ENCODE peak calls at places on chromosomes 12 and 14, in six cellular contexts. One of them, this sample, is unnamed.

GRCh38 chr12:91986084-91986483 is 159.6 kb downstream of the BTG1 start:
- DNase-seq in EH: peak
- DNase-seq in lung microvascular endothelial cell: peak
- DNase-seq in OCI-LY7: no peak
- DNase-seq in hepatic stellate cell: no peak
- DNase-seq in hippocampal formation: no peak
- DNase-seq in this sample: peak

GRCh38 chr14:74754899-74755298 is 8.2 kb upstream of the YLPM1 start:
- DNase-seq in hippocampal formation: no peak
- DNase-seq in EH: no peak
- DNase-seq in hepatic stellate cell: no peak
- DNase-seq in OCI-LY7: no peak
- DNase-seq in lung microvascular endothelial cell: no peak
- DNase-seq in this sample: no peak

GRCh38 chr12:78562358-78563205 is 302.0 kb upstream of the SYT1 start:
- DNase-seq in OCI-LY7: peak
- DNase-seq in hippocampal formation: no peak
- DNase-seq in lung microvascular endothelial cell: peak
- DNase-seq in EH: peak
- DNase-seq in hepatic stellate cell: no peak
- DNase-seq in this sample: no peak

GRCh38 chr12:109435428-109436180 is 41.5 kb downstream of the KCTD10 start:
- DNase-seq in hippocampal formation: no peak
- DNase-seq in OCI-LY7: no peak
- DNase-seq in hepatic stellate cell: no peak
- DNase-seq in EH: no peak
- DNase-seq in lung microvascular endothelial cell: no peak
- DNase-seq in this sample: no peak

GRCh38 chr14:73173092-73173735 is 36.9 kb downstream of the PSEN1 start:
- DNase-seq in OCI-LY7: peak
- DNase-seq in lung microvascular endothelial cell: peak
- DNase-seq in EH: peak
- DNase-seq in hippocampal formation: no peak
- DNase-seq in hepatic stellate cell: peak
- DNase-seq in this sample: peak

GRCh38 chr14:77804592-77804991 is 4.7 kb downstream of the ADCK1 start:
- DNase-seq in lung microvascular endothelial cell: peak
- DNase-seq in EH: no peak
- DNase-seq in OCI-LY7: peak
- DNase-seq in hippocampal formation: no peak
- DNase-seq in hepatic stellate cell: no peak
- DNase-seq in this sample: no peak

GRCh38 chr14:23352506-23353432 is at the start of gene SLC22A17:
- DNase-seq in OCI-LY7: no peak
- DNase-seq in hippocampal formation: peak
- DNase-seq in lung microvascular endothelial cell: peak
- DNase-seq in EH: peak
- DNase-seq in hepatic stellate cell: peak
- DNase-seq in this sample: peak

GRCh38 chr12:104374071-104374470 is 70.5 kb downstream of the EID3 start:
- DNase-seq in OCI-LY7: no peak
- DNase-seq in hippocampal formation: no peak
- DNase-seq in hepatic stellate cell: no peak
- DNase-seq in EH: no peak
- DNase-seq in lung microvascular endothelial cell: no peak
- DNase-seq in this sample: no peak

GRCh38 chr12:32031109-32031508 is 71.9 kb downstream of the RESF1 start:
- DNase-seq in hippocampal formation: no peak
- DNase-seq in hepatic stellate cell: no peak
- DNase-seq in EH: no peak
- DNase-seq in OCI-LY7: peak
- DNase-seq in lung microvascular endothelial cell: peak
- DNase-seq in this sample: no peak

GRCh38 chr12:92764820-92765219 is 62.0 kb downstream of the PLEKHG7 start:
- DNase-seq in OCI-LY7: no peak
- DNase-seq in hippocampal formation: no peak
- DNase-seq in EH: no peak
- DNase-seq in hepatic stellate cell: no peak
- DNase-seq in lung microvascular endothelial cell: peak
- DNase-seq in this sample: no peak

GRCh38 chr12:54991161-54991991 is 6.8 kb upstream of the TESPA1 start:
- DNase-seq in lung microvascular endothelial cell: peak
- DNase-seq in OCI-LY7: peak
- DNase-seq in hippocampal formation: no peak
- DNase-seq in EH: no peak
- DNase-seq in hepatic stellate cell: no peak
- DNase-seq in this sample: no peak

GRCh38 chr12:17030338-17030737 is 424.4 kb upstream of the LMO3 start:
- DNase-seq in hepatic stellate cell: no peak
- DNase-seq in lung microvascular endothelial cell: no peak
- DNase-seq in hippocampal formation: no peak
- DNase-seq in OCI-LY7: no peak
- DNase-seq in EH: no peak
- DNase-seq in this sample: no peak

GRCh38 chr12:115440438-115440837 is 756.5 kb upstream of the TBX3 start:
- DNase-seq in OCI-LY7: no peak
- DNase-seq in EH: peak
- DNase-seq in hippocampal formation: no peak
- DNase-seq in lung microvascular endothelial cell: peak
- DNase-seq in hepatic stellate cell: peak
- DNase-seq in this sample: peak

GRCh38 chr12:51442324-51442723 is 17.7 kb downstream of the SLC4A8 start:
- DNase-seq in OCI-LY7: no peak
- DNase-seq in hepatic stellate cell: no peak
- DNase-seq in lung microvascular endothelial cell: peak
- DNase-seq in hippocampal formation: no peak
- DNase-seq in EH: peak
- DNase-seq in this sample: no peak

GRCh38 chr14:77205566-77205965 is 24.0 kb downstream of the TMEM63C start:
- DNase-seq in EH: no peak
- DNase-seq in lung microvascular endothelial cell: no peak
- DNase-seq in hippocampal formation: no peak
- DNase-seq in OCI-LY7: no peak
- DNase-seq in hepatic stellate cell: no peak
- DNase-seq in this sample: no peak

GRCh38 chr12:98896938-98897337 is 251.8 kb downstream of the APAF1 start:
- DNase-seq in OCI-LY7: no peak
- DNase-seq in hepatic stellate cell: no peak
- DNase-seq in lung microvascular endothelial cell: peak
- DNase-seq in EH: peak
- DNase-seq in hippocampal formation: no peak
- DNase-seq in this sample: peak

GRCh38 chr12:109771746-109772621 is 58.4 kb downstream of the FAM222A start:
- DNase-seq in EH: no peak
- DNase-seq in OCI-LY7: no peak
- DNase-seq in hepatic stellate cell: no peak
- DNase-seq in lung microvascular endothelial cell: no peak
- DNase-seq in hippocampal formation: no peak
- DNase-seq in this sample: no peak

GRCh38 chr12:52413787-52414345 is 7.7 kb upstream of the KRT82 start:
- DNase-seq in hippocampal formation: no peak
- DNase-seq in OCI-LY7: no peak
- DNase-seq in hepatic stellate cell: no peak
- DNase-seq in lung microvascular endothelial cell: no peak
- DNase-seq in EH: no peak
- DNase-seq in this sample: no peak

GRCh38 chr12:79451988-79452387 is 238.8 kb downstream of the PAWR start:
- DNase-seq in hippocampal formation: no peak
- DNase-seq in OCI-LY7: no peak
- DNase-seq in hepatic stellate cell: peak
- DNase-seq in EH: peak
- DNase-seq in lung microvascular endothelial cell: peak
- DNase-seq in this sample: peak

GRCh38 chr14:51821822-51822221 is 38.6 kb upstream of the GNG2 start:
- DNase-seq in lung microvascular endothelial cell: no peak
- DNase-seq in OCI-LY7: no peak
- DNase-seq in hippocampal formation: no peak
- DNase-seq in EH: peak
- DNase-seq in hepatic stellate cell: peak
- DNase-seq in this sample: no peak

GRCh38 chr12:75212072-75212471 is 2.4 kb upstream of the KCNC2 start:
- DNase-seq in lung microvascular endothelial cell: no peak
- DNase-seq in EH: no peak
- DNase-seq in OCI-LY7: no peak
- DNase-seq in hepatic stellate cell: no peak
- DNase-seq in hippocampal formation: no peak
- DNase-seq in this sample: peak

GRCh38 chr14:77682158-77682553 is 25.7 kb downstream of the ALKBH1 start:
- DNase-seq in OCI-LY7: no peak
- DNase-seq in hepatic stellate cell: no peak
- DNase-seq in lung microvascular endothelial cell: peak
- DNase-seq in EH: peak
- DNase-seq in hippocampal formation: no peak
- DNase-seq in this sample: peak

GRCh38 chr12:25694072-25694471 is 141.0 kb upstream of the LMNTD1 start:
- DNase-seq in hippocampal formation: no peak
- DNase-seq in EH: peak
- DNase-seq in hepatic stellate cell: peak
- DNase-seq in OCI-LY7: no peak
- DNase-seq in lung microvascular endothelial cell: peak
- DNase-seq in this sample: no peak

GRCh38 chr14:47302121-47302520 is 373.3 kb downstream of the MDGA2 start:
- DNase-seq in OCI-LY7: no peak
- DNase-seq in EH: no peak
- DNase-seq in hippocampal formation: no peak
- DNase-seq in hepatic stellate cell: no peak
- DNase-seq in lung microvascular endothelial cell: no peak
- DNase-seq in this sample: no peak

GRCh38 chr12:72219937-72220336 is 52.2 kb upstream of the TRHDE start:
- DNase-seq in EH: peak
- DNase-seq in OCI-LY7: no peak
- DNase-seq in hepatic stellate cell: no peak
- DNase-seq in lung microvascular endothelial cell: no peak
- DNase-seq in hippocampal formation: no peak
- DNase-seq in this sample: no peak

GRCh38 chr12:30926243-30927209 is at the start of gene TSPAN11:
- DNase-seq in hepatic stellate cell: peak
- DNase-seq in EH: peak
- DNase-seq in lung microvascular endothelial cell: peak
- DNase-seq in hippocampal formation: peak
- DNase-seq in OCI-LY7: no peak
- DNase-seq in this sample: no peak

GRCh38 chr12:49019435-49020317 is 1.1 kb upstream of the PRKAG1 start:
- DNase-seq in OCI-LY7: peak
- DNase-seq in hippocampal formation: no peak
- DNase-seq in lung microvascular endothelial cell: peak
- DNase-seq in hepatic stellate cell: no peak
- DNase-seq in EH: peak
- DNase-seq in this sample: no peak

GRCh38 chr12:119005085-119005484 is 23.7 kb downstream of the SRRM4 start:
- DNase-seq in EH: no peak
- DNase-seq in OCI-LY7: no peak
- DNase-seq in hepatic stellate cell: no peak
- DNase-seq in hippocampal formation: no peak
- DNase-seq in lung microvascular endothelial cell: no peak
- DNase-seq in this sample: no peak

GRCh38 chr12:48786591-48787544 is 2.0 kb downstream of the ADCY6 start:
- DNase-seq in EH: peak
- DNase-seq in hippocampal formation: no peak
- DNase-seq in OCI-LY7: no peak
- DNase-seq in hepatic stellate cell: no peak
- DNase-seq in lung microvascular endothelial cell: no peak
- DNase-seq in this sample: no peak

GRCh38 chr12:47082963-47083621 is 3.3 kb upstream of the AMIGO2 start:
- DNase-seq in hippocampal formation: no peak
- DNase-seq in hepatic stellate cell: peak
- DNase-seq in OCI-LY7: no peak
- DNase-seq in lung microvascular endothelial cell: peak
- DNase-seq in EH: peak
- DNase-seq in this sample: peak

GRCh38 chr14:99181804-99182520 is 90.0 kb downstream of the BCL11B start:
- DNase-seq in EH: no peak
- DNase-seq in lung microvascular endothelial cell: no peak
- DNase-seq in OCI-LY7: no peak
- DNase-seq in hepatic stellate cell: no peak
- DNase-seq in hippocampal formation: no peak
- DNase-seq in this sample: no peak

GRCh38 chr12:50419112-50419909 is 18.6 kb downstream of the LARP4 start:
- DNase-seq in OCI-LY7: no peak
- DNase-seq in hippocampal formation: no peak
- DNase-seq in hepatic stellate cell: no peak
- DNase-seq in lung microvascular endothelial cell: no peak
- DNase-seq in EH: no peak
- DNase-seq in this sample: no peak

GRCh38 chr12:1879633-1880032 is 38.8 kb downstream of the CACNA2D4 start:
- DNase-seq in EH: no peak
- DNase-seq in lung microvascular endothelial cell: no peak
- DNase-seq in hepatic stellate cell: no peak
- DNase-seq in OCI-LY7: no peak
- DNase-seq in hippocampal formation: no peak
- DNase-seq in this sample: no peak

GRCh38 chr12:95949801-95950206 is 6.7 kb downstream of the AMDHD1 start:
- DNase-seq in hippocampal formation: no peak
- DNase-seq in lung microvascular endothelial cell: no peak
- DNase-seq in OCI-LY7: no peak
- DNase-seq in hepatic stellate cell: no peak
- DNase-seq in EH: no peak
- DNase-seq in this sample: no peak

GRCh38 chr14:50061664-50062437 is 54.5 kb downstream of the VCPKMT start:
- DNase-seq in lung microvascular endothelial cell: peak
- DNase-seq in EH: peak
- DNase-seq in OCI-LY7: peak
- DNase-seq in hepatic stellate cell: no peak
- DNase-seq in hippocampal formation: no peak
- DNase-seq in this sample: no peak

GRCh38 chr12:110741795-110742717 is 635 bp downstream of the PPP1CC start:
- DNase-seq in lung microvascular endothelial cell: peak
- DNase-seq in hepatic stellate cell: peak
- DNase-seq in hippocampal formation: no peak
- DNase-seq in EH: peak
- DNase-seq in OCI-LY7: peak
- DNase-seq in this sample: no peak

GRCh38 chr12:125111403-125111802 is 46.2 kb downstream of the AACS start:
- DNase-seq in OCI-LY7: no peak
- DNase-seq in hippocampal formation: no peak
- DNase-seq in EH: no peak
- DNase-seq in lung microvascular endothelial cell: no peak
- DNase-seq in hepatic stellate cell: no peak
- DNase-seq in this sample: no peak

GRCh38 chr12:108371801-108372344 is 32.8 kb upstream of the CMKLR1 start:
- DNase-seq in hippocampal formation: no peak
- DNase-seq in hepatic stellate cell: no peak
- DNase-seq in EH: peak
- DNase-seq in lung microvascular endothelial cell: no peak
- DNase-seq in OCI-LY7: no peak
- DNase-seq in this sample: peak

This sample was measured in astrocyte of the cerebellum.